ENCODE peak calls at places on chromosomes 12 and 14, in seven cellular contexts. L is lung; Z is CD4-positive, CD25-positive, alpha-beta regulatory T cell; V is CD8-positive, alpha-beta memory T cell; E is CD4-positive, alpha-beta T cell; U is brain microvascular endothelial cell; N is caudate nucleus. A is an unnamed sample.

GRCh38 chr14:103279129-103280025 is 54.7 kb upstream of the EIF5 start:
- DNase-seq in Z (no peak), N (no peak), E (no peak), V (no peak), L (no peak), U (no peak), A (no peak)

GRCh38 chr12:84919271-84919670 is 6.7 kb upstream of the SLC6A15 start:
- DNase-seq in E (no peak), V (no peak), U (peak), N (no peak), L (no peak), Z (no peak), A (no peak)

GRCh38 chr12:101759396-101760047 is 20.3 kb upstream of the SYCP3 start:
- DNase-seq in N (no peak), U (peak), Z (peak), E (no peak), L (no peak), V (peak), A (no peak)

GRCh38 chr14:54778618-54779017 is 124.0 kb downstream of the GCH1 start:
- DNase-seq in N (no peak), V (no peak), Z (no peak), U (no peak), L (no peak), E (no peak), A (no peak)

GRCh38 chr14:68784995-68785816 is 7.7 kb downstream of the ZFP36L1 start:
- DNase-seq in L (no peak), N (no peak), U (no peak), Z (no peak), E (no peak), V (no peak), A (no peak)

GRCh38 chr14:76376878-76377523 is 1.1 kb downstream of the ESRRB start:
- DNase-seq in L (no peak), V (no peak), N (no peak), U (no peak), E (no peak), Z (no peak), A (no peak)

GRCh38 chr14:105197274-105197673 is 16.2 kb upstream of the NUDT14 start:
- DNase-seq in E (no peak), L (no peak), N (no peak), U (no peak), V (no peak), Z (no peak), A (no peak)

GRCh38 chr12:111367661-111368221 is 1.2 kb downstream of the PHETA1 start:
- DNase-seq in N (no peak), E (no peak), L (no peak), Z (no peak), V (no peak), U (peak), A (no peak)

GRCh38 chr12:21774358-21775129 is at the start of gene KCNJ8:
- DNase-seq in E (no peak), L (peak), U (peak), N (peak), Z (peak), V (no peak), A (peak)

GRCh38 chr12:120774169-120774916 is 48.7 kb downstream of the ACADS start:
- DNase-seq in Z (no peak), L (no peak), E (no peak), N (no peak), V (no peak), U (no peak), A (no peak)

GRCh38 chr14:52021971-52022600 is 32.7 kb downstream of the RTRAF start:
- DNase-seq in L (no peak), N (no peak), V (no peak), U (no peak), E (no peak), Z (peak), A (no peak)

GRCh38 chr12:127260531-127260930 is 1006.4 kb upstream of the TMEM132C start:
- DNase-seq in Z (no peak), V (no peak), L (no peak), N (no peak), U (peak), E (no peak), A (no peak)

GRCh38 chr12:100138048-100138907 is 4.4 kb downstream of the BLTP3B start:
- DNase-seq in Z (peak), E (no peak), V (no peak), U (peak), L (no peak), N (no peak), A (no peak)

GRCh38 chr14:51869426-51870113 is 9.2 kb downstream of the GNG2 start:
- DNase-seq in Z (peak), L (no peak), V (no peak), E (no peak), N (no peak), U (no peak), A (no peak)

GRCh38 chr14:31568151-31568550 is 6.9 kb downstream of the NUBPL start:
- DNase-seq in E (no peak), Z (peak), L (no peak), N (no peak), U (no peak), V (no peak), A (no peak)

GRCh38 chr12:24109381-24110039 is 160.0 kb upstream of the SOX5 start:
- DNase-seq in E (no peak), V (no peak), Z (no peak), L (no peak), N (no peak), U (no peak), A (no peak)

GRCh38 chr14:77615231-77616132 is 955 bp downstream of the SPTLC2 start:
- DNase-seq in Z (peak), V (no peak), L (no peak), U (no peak), E (no peak), N (peak), A (no peak)

GRCh38 chr12:126171936-126172559 is 1106.8 kb downstream of the AACS start:
- DNase-seq in U (no peak), L (no peak), E (no peak), Z (no peak), N (no peak), V (no peak), A (no peak)

GRCh38 chr12:39329876-39330275 is 113.0 kb downstream of the KIF21A start:
- DNase-seq in N (no peak), Z (no peak), L (no peak), V (no peak), E (no peak), U (no peak), A (no peak)

GRCh38 chr12:55681142-55682077 is 26.3 kb downstream of the ITGA7 start:
- DNase-seq in N (peak), Z (no peak), L (peak), V (no peak), E (no peak), U (peak), A (peak)

GRCh38 chr12:50742776-50743175 is 21.1 kb upstream of the ATF1 start:
- DNase-seq in N (no peak), U (no peak), V (no peak), E (no peak), L (no peak), Z (no peak), A (no peak)

GRCh38 chr12:59079029-59079428 is 158.7 kb upstream of the LRIG3 start:
- DNase-seq in N (no peak), V (no peak), Z (no peak), L (no peak), U (no peak), E (no peak), A (no peak)

GRCh38 chr12:108265505-108265904 is 73.6 kb downstream of the CMKLR1 start:
- DNase-seq in Z (no peak), L (no peak), N (no peak), V (no peak), E (no peak), U (no peak), A (no peak)

GRCh38 chr14:77485256-77485655 is 13.4 kb downstream of the ISM2 start:
- DNase-seq in L (no peak), U (no peak), V (no peak), E (no peak), N (no peak), Z (no peak), A (no peak)

GRCh38 chr14:59249029-59249428 is 60.6 kb downstream of the DAAM1 start:
- DNase-seq in U (no peak), E (no peak), Z (no peak), L (no peak), V (no peak), N (no peak), A (no peak)

GRCh38 chr12:128445728-128446127 is 178.8 kb downstream of the TMEM132C start:
- DNase-seq in N (no peak), E (no peak), U (no peak), L (no peak), Z (no peak), V (no peak), A (no peak)

GRCh38 chr12:114439833-114440449 is 34.0 kb upstream of the TBX5 start:
- DNase-seq in U (no peak), Z (no peak), N (no peak), V (no peak), L (no peak), E (no peak), A (no peak)

GRCh38 chr12:68176252-68176651 is 16.7 kb upstream of the IFNG start:
- DNase-seq in L (no peak), Z (no peak), N (no peak), U (no peak), E (no peak), V (no peak), A (no peak)

GRCh38 chr12:27061317-27061716 is 21.1 kb downstream of the C12orf71 start:
- DNase-seq in V (no peak), L (no peak), E (no peak), Z (no peak), N (no peak), U (no peak), A (no peak)

GRCh38 chr14:75440733-75441474 is 13.1 kb downstream of the JDP2 start:
- DNase-seq in N (no peak), V (no peak), U (no peak), L (peak), E (no peak), Z (no peak), A (peak)

GRCh38 chr12:116633515-116633914 is 74.3 kb downstream of the MAP1LC3B2 start:
- DNase-seq in N (no peak), Z (no peak), V (no peak), L (no peak), U (no peak), E (no peak), A (no peak)

GRCh38 chr14:80491131-80491530 is 279.8 kb upstream of the DIO2 start:
- DNase-seq in L (no peak), E (no peak), N (no peak), U (peak), Z (peak), V (no peak), A (peak)

GRCh38 chr14:105128059-105128458 is 40.5 kb downstream of the JAG2 start:
- DNase-seq in L (no peak), U (no peak), E (no peak), Z (no peak), V (no peak), N (no peak), A (no peak)

GRCh38 chr14:50944647-50945413 is 547 bp upstream of the PYGL start:
- DNase-seq in V (no peak), L (peak), E (no peak), Z (no peak), U (no peak), N (no peak), A (peak)

GRCh38 chr12:51941011-51941561 is 10.4 kb upstream of the ACVR1B start:
- DNase-seq in V (no peak), L (no peak), U (peak), E (no peak), N (no peak), Z (no peak), A (no peak)

GRCh38 chr12:53939141-53940108 is 794 bp downstream of the HOXC13 start:
- DNase-seq in Z (no peak), N (no peak), L (no peak), V (no peak), U (no peak), E (no peak), A (no peak)

GRCh38 chr14:95679148-95679547 is 7.1 kb upstream of the TCL1B start:
- DNase-seq in Z (no peak), U (no peak), L (no peak), E (no peak), V (no peak), N (no peak), A (no peak)

GRCh38 chr12:43349863-43350262 is 202.1 kb downstream of the ADAMTS20 start:
- DNase-seq in L (no peak), V (no peak), E (no peak), U (no peak), Z (no peak), N (no peak), A (no peak)

GRCh38 chr12:49187184-49187583 is 1.7 kb downstream of the TUBA1A start:
- DNase-seq in N (peak), Z (no peak), U (peak), L (no peak), V (peak), E (no peak), A (peak)

DNA sequence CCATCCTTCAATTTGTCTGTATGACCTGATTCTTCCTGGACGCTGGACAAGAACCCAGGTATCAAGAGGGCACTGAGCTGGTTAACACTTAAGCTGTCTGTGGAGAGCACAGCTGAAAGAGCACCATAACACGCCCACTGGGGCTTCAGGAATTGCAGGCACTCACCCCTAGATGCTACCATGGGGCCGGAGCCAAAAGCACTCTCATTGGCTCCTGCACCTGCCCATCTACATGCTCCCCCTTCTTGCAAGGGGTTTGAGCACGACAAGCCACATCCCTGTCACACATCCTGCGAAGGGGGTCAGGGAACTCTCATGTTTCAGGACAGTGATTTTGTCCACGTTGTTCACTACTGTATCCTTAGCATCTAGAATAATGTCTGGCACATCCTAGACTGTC is 35.1 kb upstream of the TBC1D15 start:
- DNase-seq in Z (no peak), L (no peak), U (no peak), N (no peak), E (no peak), V (no peak), A (no peak)
- H3K27ac ChIP-seq in Z (no peak), L (no peak), U (no peak), N (no peak), E (no peak), V (no peak), A (no peak)

GRCh38 chr12:105502426-105502930 is 172.0 kb downstream of the C12orf75 start:
- DNase-seq in V (no peak), E (no peak), L (no peak), Z (no peak), N (no peak), U (no peak), A (no peak)

GRCh38 chr12:105504286-105504685 is 173.8 kb downstream of the C12orf75 start:
- DNase-seq in L (no peak), N (no peak), V (no peak), E (no peak), U (no peak), Z (no peak), A (no peak)

DNA sequence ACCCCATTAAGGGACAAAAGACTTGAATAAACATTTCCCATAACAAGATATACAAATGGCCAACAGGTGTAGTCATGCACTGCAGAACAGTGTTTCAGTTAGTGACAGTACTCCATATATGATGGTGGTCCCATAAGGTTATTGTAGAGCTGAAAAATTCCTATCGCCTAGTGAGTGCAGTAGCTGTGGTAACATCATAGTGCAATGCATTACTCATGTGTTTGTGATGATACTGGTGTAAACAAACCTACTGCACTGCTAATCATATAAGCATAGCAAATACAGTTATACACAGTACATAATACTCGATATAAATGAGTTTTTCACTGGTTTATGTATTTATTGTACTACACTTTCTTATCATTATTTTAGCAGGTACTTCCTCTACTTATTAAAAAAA is 168.7 kb downstream of the C12orf75 start:
- DNase-seq in L (no peak), U (no peak), V (no peak), N (no peak), Z (no peak), E (no peak), A (no peak)
- H3K27ac ChIP-seq in L (no peak), U (no peak), V (no peak), N (no peak), Z (no peak), E (no peak), A (no peak)

GRCh38 chr14:72801381-72801812 is 92.5 kb downstream of the DPF3 start:
- DNase-seq in L (no peak), V (no peak), N (no peak), U (peak), Z (no peak), E (no peak), A (no peak)

GRCh38 chr14:72801841-72802587 is 91.9 kb downstream of the DPF3 start:
- DNase-seq in N (no peak), U (no peak), V (no peak), Z (no peak), E (no peak), L (no peak), A (no peak)

GRCh38 chr14:72804653-72805180 is 89.2 kb downstream of the DPF3 start:
- DNase-seq in E (no peak), N (no peak), V (no peak), Z (no peak), L (no peak), U (no peak), A (no peak)

GRCh38 chr14:72800848-72801370 is 93.0 kb downstream of the DPF3 start:
- DNase-seq in V (peak), Z (no peak), E (no peak), U (no peak), N (no peak), L (no peak), A (no peak)

DNA sequence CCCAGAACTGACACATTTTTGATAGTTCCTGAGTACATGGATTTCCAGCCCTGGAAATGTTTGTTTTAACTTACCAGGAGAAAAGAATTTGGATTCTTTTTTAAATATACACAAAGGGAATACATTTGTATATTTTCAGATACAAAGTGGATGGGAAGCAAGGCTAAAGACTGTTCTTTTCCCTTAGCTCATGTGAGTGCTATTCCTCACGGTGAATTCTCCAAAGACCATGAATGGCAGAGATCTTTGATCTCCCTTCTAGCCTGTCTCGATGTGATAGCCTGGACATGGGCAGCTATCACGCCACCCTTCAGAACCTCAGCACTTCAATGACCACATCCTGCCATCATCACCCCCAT is 91.3 kb downstream of the DPF3 start:
- DNase-seq in N (no peak), Z (no peak), U (no peak), L (no peak), V (no peak), E (no peak), A (no peak)
- H3K27ac ChIP-seq in N (peak), Z (no peak), U (no peak), L (peak), V (no peak), E (no peak), A (peak)

DNA sequence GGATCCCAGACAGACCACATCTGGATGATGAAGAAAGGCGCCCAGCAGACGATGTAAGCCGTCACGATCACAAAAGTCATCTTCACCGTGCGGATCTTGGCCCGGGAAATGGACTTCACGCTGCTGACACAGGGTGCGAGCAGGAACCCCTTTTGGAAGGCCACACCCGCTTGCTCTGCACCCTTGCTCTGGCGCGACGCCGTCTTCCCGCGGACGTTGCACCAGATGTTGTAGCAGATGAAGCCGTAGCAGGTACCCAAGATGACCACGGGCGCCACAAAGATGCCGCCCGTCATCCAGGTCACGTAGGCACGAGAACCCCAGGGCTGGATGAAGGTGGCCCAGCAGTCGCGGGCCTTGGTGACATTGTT is 1.1 kb downstream of the AVPR1A start:
- DNase-seq in E (no peak), V (no peak), Z (no peak), U (no peak), L (no peak), N (no peak), A (no peak)
- H3K27ac ChIP-seq in E (no peak), V (no peak), Z (no peak), U (no peak), L (no peak), N (no peak), A (no peak)

DNA sequence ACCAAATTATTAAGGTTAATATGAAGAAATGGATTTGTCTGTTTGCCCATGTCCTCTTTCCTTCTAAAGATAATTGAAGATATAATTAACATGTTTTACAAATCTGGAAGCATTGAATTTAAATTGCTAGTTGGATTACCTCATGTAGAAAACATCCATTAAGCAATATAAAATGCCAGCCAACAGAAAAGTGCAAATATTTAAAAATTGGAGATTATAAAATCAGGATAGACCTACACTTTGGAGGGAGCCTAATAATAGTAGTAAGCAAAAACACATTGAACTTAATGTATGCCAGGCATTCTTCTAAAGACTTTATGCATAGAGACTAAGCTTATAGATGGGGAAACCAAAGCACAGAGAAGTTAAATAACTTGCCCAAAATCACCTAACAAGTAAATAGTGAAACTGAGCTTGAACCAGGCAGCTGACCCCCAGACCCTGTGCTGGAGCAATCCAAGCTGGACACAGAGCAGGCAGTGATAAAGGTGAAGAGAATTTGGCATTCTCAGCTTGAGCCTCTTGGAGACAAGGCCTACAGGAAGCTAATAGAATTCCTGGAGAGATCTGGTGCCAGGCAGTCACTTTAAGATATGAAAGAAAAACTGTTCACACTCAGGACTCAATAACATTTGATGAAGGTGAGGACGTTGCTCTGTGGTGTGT is 119.8 kb downstream of the ASCL1 start:
- DNase-seq in L (no peak), E (no peak), N (no peak), V (no peak), Z (no peak), U (no peak), A (no peak)
- H3K27ac ChIP-seq in L (no peak), E (no peak), N (no peak), V (no peak), Z (no peak), U (no peak), A (no peak)

DNA sequence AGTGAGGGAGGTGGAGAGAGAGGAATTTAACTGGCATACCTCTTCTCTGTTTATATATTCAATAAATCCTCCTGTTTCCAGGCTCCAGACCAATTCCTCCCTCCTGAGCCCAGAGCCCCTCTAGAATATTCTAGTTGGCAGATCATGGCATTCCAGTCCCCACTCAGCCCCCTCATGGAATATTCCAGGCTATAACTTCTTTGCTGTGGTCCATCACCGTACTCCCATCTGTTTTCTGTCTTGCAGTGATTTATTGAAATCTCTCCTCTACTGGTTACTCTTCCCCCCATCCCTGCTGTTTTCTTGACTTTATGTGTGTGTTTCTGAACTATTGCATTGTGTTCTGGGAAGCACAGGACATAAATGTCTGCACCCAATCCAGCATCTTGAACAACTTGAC is 26.1 kb downstream of the PDE6H start:
- DNase-seq in L (no peak), Z (no peak), N (no peak), U (no peak), V (no peak), E (no peak), A (no peak)
- H3K27ac ChIP-seq in L (no peak), Z (no peak), N (no peak), U (no peak), V (no peak), E (no peak), A (no peak)